ENCODE peak calls at places on chromosomes 6 and 20, in ten cellular contexts. U is upper lobe of right lung; G is CD8-positive, alpha-beta T cell; I is psoas muscle; Q is ovary; M is BE2C; E is CD4-positive, CD25-positive, alpha-beta regulatory T cell; F is astrocyte; W is uterus; O is ascending aorta. C is an unnamed sample.

GRCh38 chr20:23152902-23153301 is 66.8 kb upstream of the CD93 start:
- DNase-seq in U (no peak), G (no peak), I (no peak), Q (no peak), M (no peak), E (no peak), F (no peak), W (no peak), O (peak; percentile 63), C (no peak)

GRCh38 chr6:20985821-20986220 is 451.6 kb downstream of the CDKAL1 start:
- DNase-seq in U (no peak), G (no peak), I (no peak), Q (no peak), M (no peak), E (no peak), F (no peak), W (no peak), O (no peak), C (no peak)

GRCh38 chr6:143427109-143427817 is 23.2 kb downstream of the ADAT2 start:
- DNase-seq in U (peak; percentile 85), G (peak; percentile 72), I (peak; percentile 73), Q (peak; percentile 81), M (peak; percentile 73), E (peak; percentile 77), F (peak; percentile 77), W (peak; percentile 65), O (peak; percentile 83), C (peak; percentile 68)

GRCh38 chr6:140079328-140079727 is 704.9 kb upstream of the CITED2 start:
- DNase-seq in U (no peak), G (no peak), I (no peak), Q (peak; percentile 37), M (no peak), E (no peak), F (peak; percentile 84), W (peak; percentile 22), O (peak; percentile 72), C (no peak)

GRCh38 chr6:56235245-56235644 is 12.1 kb downstream of the COL21A1 start:
- DNase-seq in U (no peak), G (no peak), I (no peak), Q (no peak), M (no peak), E (no peak), F (no peak), W (no peak), O (no peak), C (no peak)

GRCh38 chr6:151240861-151241642 is 1.3 kb downstream of the AKAP12 start:
- DNase-seq in U (peak; percentile 70), G (no peak), I (peak; percentile 75), Q (peak; percentile 71), M (peak; percentile 59), E (peak; percentile 12), F (peak; percentile 85), W (peak; percentile 65), O (peak; percentile 76), C (peak; percentile 50)

GRCh38 chr20:62723351-62723750 is 14.7 kb downstream of the NTSR1 start:
- DNase-seq in U (no peak), G (peak; percentile 8), I (peak; percentile 60), Q (no peak), M (no peak), E (no peak), F (peak; percentile 61), W (no peak), O (no peak), C (no peak)

GRCh38 chr20:1867495-1868260 is 27.5 kb upstream of the SIRPA start:
- DNase-seq in U (no peak), G (no peak), I (no peak), Q (no peak), M (no peak), E (no peak), F (no peak), W (no peak), O (no peak), C (no peak)

GRCh38 chr20:53466279-53466678 is 127.4 kb downstream of the ZNF217 start:
- DNase-seq in U (no peak), G (no peak), I (no peak), Q (no peak), M (no peak), E (no peak), F (no peak), W (no peak), O (no peak), C (no peak)

GRCh38 chr20:23453944-23454543 is 1.4 kb upstream of the CST11 start:
- DNase-seq in U (no peak), G (no peak), I (no peak), Q (no peak), M (no peak), E (no peak), F (no peak), W (no peak), O (no peak), C (no peak)

GRCh38 chr20:25053207-25054132 is 4.5 kb downstream of the ACSS1 start:
- DNase-seq in U (peak; percentile 33), G (no peak), I (peak; percentile 80), Q (peak; percentile 70), M (no peak), E (no peak), F (peak; percentile 35), W (peak; percentile 70), O (peak; percentile 88), C (no peak)
- H3K4me1 ChIP-seq in U (peaks cover 77% of the 10 kb centered on the region), G (peaks cover 42% of the 10 kb centered on the region), I (peaks cover 84% of the 10 kb centered on the region), Q (peaks cover 59% of the 10 kb centered on the region), M (no peaks in the 10 kb centered on the region), E (peaks cover 39% of the 10 kb centered on the region), F (peaks cover 13% of the 10 kb centered on the region), W (peaks cover 37% of the 10 kb centered on the region), O (peaks cover 84% of the 10 kb centered on the region), C (peaks cover 17% of the 10 kb centered on the region)

GRCh38 chr20:37348643-37349516 is 2.9 kb downstream of the SRC start:
- DNase-seq in U (peak; percentile 44), G (no peak), I (no peak), Q (no peak), M (no peak), E (no peak), F (no peak), W (peak; percentile 12), O (no peak), C (no peak)
- H3K36me3 ChIP-seq in U (no peaks in the 10 kb centered on the region), G (no peaks in the 10 kb centered on the region), I (no peaks in the 10 kb centered on the region), Q (no peaks in the 10 kb centered on the region), M (no peaks in the 10 kb centered on the region), E (no peaks in the 10 kb centered on the region), F (no peaks in the 10 kb centered on the region), W (no peaks in the 10 kb centered on the region), O (peaks cover 5% of the 10 kb centered on the region), C (peaks cover 9% of the 10 kb centered on the region)

GRCh38 chr6:33205172-33206026 is 944 bp downstream of the HSD17B8 start:
- DNase-seq in U (no peak), G (peak; percentile 38), I (peak; percentile 46), Q (no peak), M (no peak), E (peak; percentile 37), F (peak; percentile 86), W (no peak), O (peak; percentile 55), C (peak; percentile 82)
- H3K4me1 ChIP-seq in U (peaks cover 39% of the 10 kb centered on the region), G (peaks cover 56% of the 10 kb centered on the region), I (peaks cover 21% of the 10 kb centered on the region), Q (peaks cover 31% of the 10 kb centered on the region), M (no peaks in the 10 kb centered on the region), E (peaks cover 54% of the 10 kb centered on the region), F (peaks cover 62% of the 10 kb centered on the region), W (peaks cover 10% of the 10 kb centered on the region), O (peaks cover 37% of the 10 kb centered on the region), C (peaks cover 56% of the 10 kb centered on the region)

DNA sequence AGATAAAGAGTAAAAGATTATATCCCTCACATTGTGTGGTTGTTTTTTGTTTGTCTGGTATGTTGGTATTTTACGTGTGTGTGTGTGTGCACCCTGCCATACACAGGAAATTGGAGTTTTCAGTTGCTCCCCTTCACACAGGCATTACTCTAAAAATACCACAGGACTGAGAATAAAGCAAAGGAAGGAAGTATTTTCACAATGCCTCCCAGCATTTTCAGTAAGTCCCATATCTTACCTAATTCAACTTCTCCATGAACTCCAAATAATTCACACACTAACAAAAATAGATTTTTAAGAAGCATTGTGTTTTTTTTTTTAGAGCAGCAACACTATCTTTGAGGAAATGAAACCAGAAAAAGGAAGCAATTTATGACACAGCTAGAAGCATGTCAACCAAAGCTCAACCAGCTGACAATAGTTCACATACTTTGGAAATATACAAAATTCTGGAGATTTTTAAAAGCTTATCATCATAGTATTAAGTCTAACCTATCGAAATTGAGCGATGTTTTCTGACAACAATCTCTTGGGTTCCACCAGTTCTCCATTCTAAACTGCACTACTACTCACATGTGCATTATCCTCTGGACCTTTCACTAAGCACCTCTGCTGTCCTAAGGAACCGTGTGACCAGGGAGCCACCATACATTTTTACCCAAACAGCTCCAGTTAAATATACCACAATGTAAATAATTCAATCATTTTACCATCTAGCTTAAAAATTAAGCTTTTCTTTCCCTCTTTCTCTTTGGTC is 2.1 kb downstream of the UBE2J1 start:
- DNase-seq in U (no peak), G (no peak), I (no peak), Q (no peak), M (no peak), E (peak; percentile 44), F (peak; percentile 56), W (no peak), O (no peak), C (peak; percentile 24)
- H3K36me3 ChIP-seq in U (no peaks in the 10 kb centered on the region), G (no peaks in the 10 kb centered on the region), I (no peaks in the 10 kb centered on the region), Q (no peaks in the 10 kb centered on the region), M (no peaks in the 10 kb centered on the region), E (no peaks in the 10 kb centered on the region), F (no peaks in the 10 kb centered on the region), W (no peaks in the 10 kb centered on the region), O (no peaks in the 10 kb centered on the region), C (peaks cover 9% of the 10 kb centered on the region)

GRCh38 chr20:46007671-46008070 is 1.0 kb upstream of the MMP9 start:
- DNase-seq in U (no peak), G (no peak), I (no peak), Q (no peak), M (no peak), E (no peak), F (no peak), W (no peak), O (no peak), C (no peak)

GRCh38 chr20:46004187-46004586 is 4.5 kb upstream of the MMP9 start:
- DNase-seq in U (no peak), G (no peak), I (no peak), Q (no peak), M (no peak), E (no peak), F (no peak), W (no peak), O (no peak), C (no peak)

GRCh38 chr20:46006031-46006430 is 2.7 kb upstream of the MMP9 start:
- DNase-seq in U (no peak), G (no peak), I (no peak), Q (no peak), M (no peak), E (no peak), F (no peak), W (no peak), O (no peak), C (no peak)

GRCh38 chr20:46004813-46005505 is 3.7 kb upstream of the MMP9 start:
- DNase-seq in U (no peak), G (peak; percentile 64), I (no peak), Q (no peak), M (no peak), E (peak; percentile 82), F (no peak), W (no peak), O (peak; percentile 69), C (no peak)

DNA sequence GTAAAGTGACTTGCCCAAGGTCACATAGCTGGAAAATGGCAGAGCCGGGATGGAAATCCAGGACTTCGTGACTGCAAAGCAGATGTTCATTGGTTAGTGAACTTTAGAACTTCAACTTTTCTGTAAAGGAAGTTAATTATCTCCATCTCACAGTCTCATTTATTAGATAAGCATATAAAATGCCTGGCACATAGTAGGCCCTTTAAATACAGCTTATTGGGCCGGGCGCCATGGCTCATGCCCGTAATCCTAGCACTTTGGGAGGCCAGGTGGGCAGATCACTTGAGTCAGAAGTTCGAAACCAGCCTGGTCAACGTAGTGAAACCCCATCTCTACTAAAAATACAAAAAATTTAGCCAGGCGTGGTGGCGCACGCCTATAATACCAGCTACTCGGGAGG is 1.7 kb upstream of the MMP9 start:
- DNase-seq in U (no peak), G (no peak), I (no peak), Q (no peak), M (no peak), E (no peak), F (no peak), W (no peak), O (no peak), C (no peak)
- H3K4me1 ChIP-seq in U (peaks cover 17% of the 10 kb centered on the region), G (peaks cover 69% of the 10 kb centered on the region), I (peaks cover 6% of the 10 kb centered on the region), Q (no peaks in the 10 kb centered on the region), M (no peaks in the 10 kb centered on the region), E (peaks cover 68% of the 10 kb centered on the region), F (peaks cover 8% of the 10 kb centered on the region), W (no peaks in the 10 kb centered on the region), O (no peaks in the 10 kb centered on the region), C (no peaks in the 10 kb centered on the region)